ENCODE peak calls at places on chromosomes 4 and X, in four cellular contexts. T is right lobe of liver, A is GM12865, M is lower leg skin. I is an unnamed sample.

GRCh38 chr4:80017125-80017854 is 55.7 kb downstream of the ANTXR2 start:
- DNase-seq in T (no peak), A (peak), M (no peak), I (no peak)

GRCh38 chrX:69503228-69503834 is 795 bp upstream of the NALF2 start:
- DNase-seq in T (no peak), A (no peak), M (no peak), I (no peak)

GRCh38 chrX:18166068-18166467 is 54.6 kb downstream of the BEND2 start:
- DNase-seq in T (no peak), A (no peak), M (no peak), I (no peak)

GRCh38 chr4:132827522-132827921 is 321.6 kb upstream of the PCDH10 start:
- DNase-seq in T (no peak), A (peak), M (no peak), I (no peak)

GRCh38 chr4:184450045-184450444 is 24.3 kb downstream of the IRF2 start:
- DNase-seq in T (no peak), A (no peak), M (no peak), I (no peak)

GRCh38 chr4:181964731-181965130 is 278.5 kb upstream of the TENM3 start:
- DNase-seq in T (no peak), A (peak), M (no peak), I (no peak)

GRCh38 chrX:2894885-2895292 is 34.2 kb downstream of the ARSD start:
- DNase-seq in T (no peak), A (no peak), M (no peak), I (no peak)

GRCh38 chr4:125115476-125115875 is 199.3 kb upstream of the FAT4 start:
- DNase-seq in T (no peak), A (no peak), M (no peak), I (no peak)

GRCh38 chr4:26369132-26370036 is 48.6 kb downstream of the RBPJ start:
- DNase-seq in T (no peak), A (no peak), M (no peak), I (no peak)

GRCh38 chr4:43709443-43709842 is 739.2 kb downstream of the KCTD8 start:
- DNase-seq in T (no peak), A (no peak), M (no peak), I (no peak)

GRCh38 chr4:139330283-139330682 is 28.0 kb upstream of the NDUFC1 start:
- DNase-seq in T (no peak), A (no peak), M (no peak), I (no peak)

GRCh38 chr4:6692379-6692778 is 1.3 kb upstream of the S100P start:
- DNase-seq in T (no peak), A (no peak), M (no peak), I (no peak)

GRCh38 chr4:15947684-15948083 is 9.1 kb upstream of the FGFBP1 start:
- DNase-seq in T (no peak), A (no peak), M (no peak), I (no peak)

GRCh38 chr4:6917445-6918241 is 8.0 kb downstream of the TBC1D14 start:
- DNase-seq in T (peak), A (peak), M (peak), I (no peak)

GRCh38 chrX:153903238-153903980 is 1.1 kb upstream of the AVPR2 start:
- DNase-seq in T (no peak), A (no peak), M (no peak), I (no peak)

GRCh38 chr4:111537861-111538260 is 607.4 kb upstream of the FAM241A start:
- DNase-seq in T (no peak), A (no peak), M (no peak), I (no peak)

GRCh38 chr4:166198921-166199320 is 325.9 kb downstream of the TLL1 start:
- DNase-seq in T (no peak), A (no peak), M (no peak), I (no peak)

GRCh38 chrX:115345654-115346014 is 56.1 kb downstream of the LUZP4 start:
- DNase-seq in T (no peak), A (no peak), M (no peak), I (no peak)

GRCh38 chrX:776529-777230 is 146.1 kb downstream of the SHOX start:
- DNase-seq in T (no peak), A (no peak), M (no peak), I (no peak)

GRCh38 chr4:129143359-129143758 is 47.4 kb downstream of the C4orf33 start:
- DNase-seq in T (no peak), A (no peak), M (no peak), I (no peak)

GRCh38 chr4:139973015-139973414 is 181.0 kb downstream of the MAML3 start:
- DNase-seq in T (no peak), A (no peak), M (no peak), I (no peak)

GRCh38 chr4:12791536-12791935 is 692.6 kb downstream of the RAB28 start:
- DNase-seq in T (no peak), A (no peak), M (no peak), I (no peak)

GRCh38 chr4:116395408-116395807 is 690.0 kb downstream of the TRAM1L1 start:
- DNase-seq in T (no peak), A (no peak), M (no peak), I (no peak)

GRCh38 chr4:158500054-158500453 is 21.6 kb upstream of the RXFP1 start:
- DNase-seq in T (no peak), A (no peak), M (no peak), I (no peak)

GRCh38 chr4:106036848-106037247 is 141.6 kb downstream of the NPNT start:
- DNase-seq in T (no peak), A (no peak), M (no peak), I (no peak)

GRCh38 chr4:26753642-26754041 is 107.0 kb upstream of the STIM2 start:
- DNase-seq in T (peak), A (no peak), M (no peak), I (no peak)

GRCh38 chr4:118557298-118557851 is 127.8 kb upstream of the METTL14 start:
- DNase-seq in T (no peak), A (peak), M (no peak), I (no peak)

GRCh38 chrX:133045986-133046385 is 50.9 kb downstream of the USP26 start:
- DNase-seq in T (no peak), A (no peak), M (no peak), I (no peak)

GRCh38 chr4:183141997-183142396 is 42.9 kb downstream of the WWC2 start:
- DNase-seq in T (no peak), A (no peak), M (no peak), I (no peak)

GRCh38 chr4:163263601-163264000 is 68.8 kb downstream of the NPY1R start:
- DNase-seq in T (no peak), A (no peak), M (no peak), I (no peak)

GRCh38 chrX:72046447-72046846 is 85.3 kb downstream of the RTL5 start:
- DNase-seq in T (no peak), A (no peak), M (no peak), I (no peak)

GRCh38 chrX:135596495-135596894 is 76.0 kb downstream of the INTS6L start:
- DNase-seq in T (no peak), A (peak), M (no peak), I (peak)

GRCh38 chr4:107666134-107666533 is 53.9 kb downstream of the PAPSS1 start:
- DNase-seq in T (no peak), A (no peak), M (no peak), I (no peak)

GRCh38 chrX:39629001-39629400 is 468.8 kb downstream of the BCOR start:
- DNase-seq in T (no peak), A (no peak), M (no peak), I (no peak)

GRCh38 chr4:89263265-89263664 is 44.3 kb downstream of the GPRIN3 start:
- DNase-seq in T (no peak), A (no peak), M (no peak), I (no peak)

DNA sequence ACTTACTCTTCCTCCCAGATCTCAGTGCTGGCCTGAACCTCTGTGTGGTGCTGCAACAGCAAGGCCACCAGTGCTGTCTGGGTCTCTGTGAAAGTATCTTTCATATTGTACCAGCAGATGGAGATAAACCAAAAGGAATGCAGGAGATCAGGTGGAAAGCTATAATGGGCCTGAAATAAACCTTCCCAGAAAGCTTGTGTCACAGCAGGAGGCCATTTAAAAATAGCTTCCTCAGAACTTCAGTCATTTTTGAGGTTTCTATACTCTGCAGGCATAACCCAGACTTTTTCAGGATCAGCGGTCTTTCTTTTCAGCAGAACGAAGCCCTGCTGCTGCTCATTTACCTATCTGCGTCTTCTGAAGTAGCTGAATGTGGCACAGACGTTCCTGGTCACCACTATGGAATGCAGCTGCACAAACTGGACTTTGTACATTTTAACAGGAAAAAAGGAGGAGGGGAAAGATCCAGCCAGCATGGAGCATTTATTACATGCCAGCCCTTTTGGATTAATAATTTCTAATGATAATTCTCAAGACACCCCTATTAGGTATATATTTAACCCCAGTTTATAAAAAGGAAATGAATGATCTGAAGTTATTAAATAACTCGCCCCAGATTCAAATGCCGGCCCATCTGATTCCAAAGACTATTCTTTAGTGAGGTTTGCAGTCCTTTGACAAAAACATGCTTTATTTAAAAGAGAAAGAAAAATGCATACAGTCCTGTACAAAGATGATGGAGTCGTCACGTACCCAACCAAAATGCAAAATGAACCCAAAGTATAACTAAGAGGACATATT is 119.7 kb downstream of the NFKB1 start:
- DNase-seq in T (no peak), A (peak), M (no peak), I (peak)
- TF ChIP-seq CTCF in T (peak), A (peak), M (no peak), I (peak)

DNA sequence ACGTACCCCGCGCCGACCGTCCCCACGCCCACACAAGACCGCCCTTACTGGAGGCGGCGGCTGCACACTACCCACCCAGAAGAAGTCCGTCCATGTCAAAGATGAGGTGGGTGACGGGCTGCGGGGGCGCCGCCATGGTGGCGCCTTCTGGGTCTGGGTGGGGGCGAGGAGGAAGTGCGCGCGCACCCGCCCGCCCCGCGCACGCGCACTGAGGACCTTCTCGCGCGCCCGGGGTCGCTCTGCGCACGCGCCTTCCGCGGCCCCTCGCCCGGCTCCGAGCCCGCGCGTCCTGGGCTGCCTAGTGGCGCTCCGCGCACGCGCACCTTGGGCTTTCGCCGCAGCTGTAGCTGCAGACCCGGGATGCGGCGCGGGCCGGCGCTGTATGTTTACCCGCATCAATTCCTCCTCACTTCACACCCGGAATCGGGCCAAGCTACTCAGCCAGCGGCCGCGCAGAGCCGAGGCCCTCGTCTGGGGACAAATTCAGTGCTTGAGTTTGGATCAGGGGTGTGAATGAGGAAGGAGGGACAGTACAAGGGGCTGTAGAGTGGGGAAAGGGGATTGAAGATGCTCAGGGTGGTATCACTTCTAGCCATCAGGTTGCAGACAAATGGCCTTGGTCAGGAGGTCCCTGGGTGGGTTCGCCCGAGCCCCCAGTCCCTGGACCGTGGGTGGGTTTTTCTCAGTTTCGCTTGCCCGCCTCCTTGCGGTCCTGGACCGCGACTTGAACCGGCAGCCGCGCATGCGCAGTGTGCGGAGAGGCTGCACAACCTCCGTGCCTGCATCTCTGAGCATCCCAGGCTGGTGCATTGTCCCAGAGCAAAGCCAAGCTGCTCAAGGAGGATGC is at the start of gene PUDP:
- DNase-seq in T (peak), A (peak), M (peak), I (peak)
- TF ChIP-seq CTCF in T (peak), A (no peak), M (no peak), I (peak)

GRCh38 chr4:41575207-41575606 is 37.2 kb downstream of the LIMCH1 start:
- DNase-seq in T (no peak), A (no peak), M (no peak), I (no peak)

GRCh38 chr4:41573458-41574129 is 35.6 kb downstream of the LIMCH1 start:
- DNase-seq in T (no peak), A (no peak), M (no peak), I (no peak)

GRCh38 chr4:41579043-41579442 is 41.1 kb downstream of the LIMCH1 start:
- DNase-seq in T (no peak), A (no peak), M (no peak), I (no peak)

GRCh38 chr4:41572414-41572986 is 34.5 kb downstream of the LIMCH1 start:
- DNase-seq in T (no peak), A (no peak), M (no peak), I (no peak)

GRCh38 chr4:41575665-41576064 is 37.7 kb downstream of the LIMCH1 start:
- DNase-seq in T (no peak), A (no peak), M (no peak), I (no peak)
- TF ChIP-seq CTCF in T (no peak), A (no peak), M (no peak), I (no peak)

DNA sequence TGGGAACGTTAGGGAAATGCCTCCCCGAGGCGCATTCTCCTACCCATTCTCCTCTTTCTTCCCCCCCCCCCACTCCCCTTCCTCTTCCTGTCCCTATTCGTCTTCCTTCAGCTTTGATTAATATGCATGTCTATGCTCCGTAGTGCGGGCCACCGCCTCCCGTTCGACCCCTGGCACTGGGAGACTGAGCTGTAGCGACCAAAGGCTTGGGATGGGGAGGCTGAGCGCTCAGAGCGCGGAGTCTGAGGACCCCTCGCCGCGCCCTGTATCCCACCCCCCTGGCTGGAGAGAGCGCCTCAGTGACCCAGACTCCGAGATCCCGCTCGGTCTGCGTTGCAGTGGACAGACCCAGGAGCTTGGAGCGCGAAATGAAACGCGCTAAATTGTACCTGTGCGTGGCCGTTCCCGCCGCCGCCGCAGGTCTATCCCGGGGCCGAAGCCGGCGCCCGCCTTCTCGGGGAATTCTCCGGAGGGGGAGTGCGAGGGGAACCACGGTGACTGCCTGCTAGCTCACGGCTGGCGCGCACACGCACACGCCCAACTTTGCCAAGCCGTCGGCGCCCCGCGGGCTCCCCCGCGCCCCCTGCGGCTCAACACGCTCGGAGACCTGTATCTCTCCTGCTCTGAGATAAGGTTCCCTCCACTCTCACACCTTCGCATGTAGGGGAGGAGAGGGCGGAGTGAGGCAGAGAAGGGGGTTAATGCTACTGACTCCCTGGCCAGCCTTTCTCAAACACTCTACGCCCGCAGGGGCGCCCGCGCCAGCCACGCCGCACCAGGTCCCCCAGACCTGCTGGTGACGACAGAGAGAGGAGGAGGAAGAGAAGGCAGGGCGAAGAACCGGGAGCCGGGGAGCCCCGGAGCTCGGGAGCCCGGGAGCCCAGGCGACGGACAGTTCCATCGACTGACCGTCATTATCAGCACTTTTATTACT is 1.5 kb upstream of the PTCHD1 start:
- DNase-seq in T (no peak), A (no peak), M (no peak), I (no peak)
- TF ChIP-seq CTCF in T (no peak), A (no peak), M (no peak), I (peak)

DNA sequence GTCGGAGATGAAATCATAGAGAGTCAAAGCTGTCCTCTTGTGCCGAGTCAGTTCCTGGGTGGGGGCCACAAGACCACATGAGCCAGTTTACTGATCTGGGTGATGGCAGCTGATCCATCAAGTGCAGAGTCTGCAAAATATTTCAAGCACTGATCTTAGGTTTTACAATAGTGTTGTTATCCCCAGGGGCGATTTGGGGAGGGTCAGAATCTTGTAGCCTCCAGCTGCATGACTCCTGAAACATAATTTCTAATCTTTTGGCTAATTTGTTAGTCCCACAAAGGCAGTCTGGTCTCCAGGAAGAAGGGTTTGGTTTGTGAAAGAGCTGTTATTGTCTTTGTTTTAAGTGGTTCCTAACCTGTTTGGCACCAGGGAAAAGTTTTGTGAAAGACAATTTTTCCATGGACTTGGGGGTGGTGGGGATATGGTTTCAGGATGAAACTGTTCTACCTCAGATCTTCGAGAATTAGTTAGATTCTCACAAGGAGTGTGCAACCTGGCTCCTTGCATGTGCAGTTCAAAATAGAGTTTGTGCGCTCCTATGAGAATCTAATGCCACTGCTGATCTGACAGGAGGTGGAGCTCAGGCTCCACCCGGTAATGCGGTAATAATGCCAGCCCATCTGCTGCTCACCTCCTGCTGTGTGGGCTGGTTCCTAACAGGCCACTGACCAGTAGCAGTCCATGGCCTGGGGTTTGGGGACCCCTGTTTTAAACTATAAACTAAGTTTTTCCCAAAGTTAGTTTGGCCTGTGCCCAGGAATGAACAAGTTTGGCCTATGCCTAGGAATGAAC is 29.2 kb downstream of the METAP1 start:
- DNase-seq in T (no peak), A (no peak), M (no peak), I (no peak)
- TF ChIP-seq CTCF in T (no peak), A (no peak), M (no peak), I (no peak)

GRCh38 chr4:3445829-3446545 is 4.2 kb downstream of the HGFAC start:
- DNase-seq in T (peak), A (no peak), M (no peak), I (no peak)

GRCh38 chr4:3443750-3444309 is 2.1 kb downstream of the HGFAC start:
- DNase-seq in T (peak), A (no peak), M (no peak), I (no peak)

GRCh38 chr4:3442959-3443749 is 1.4 kb downstream of the HGFAC start:
- DNase-seq in T (peak), A (peak), M (no peak), I (peak)

GRCh38 chr4:3445111-3445820 is 3.5 kb downstream of the HGFAC start:
- DNase-seq in T (peak), A (no peak), M (no peak), I (no peak)

DNA sequence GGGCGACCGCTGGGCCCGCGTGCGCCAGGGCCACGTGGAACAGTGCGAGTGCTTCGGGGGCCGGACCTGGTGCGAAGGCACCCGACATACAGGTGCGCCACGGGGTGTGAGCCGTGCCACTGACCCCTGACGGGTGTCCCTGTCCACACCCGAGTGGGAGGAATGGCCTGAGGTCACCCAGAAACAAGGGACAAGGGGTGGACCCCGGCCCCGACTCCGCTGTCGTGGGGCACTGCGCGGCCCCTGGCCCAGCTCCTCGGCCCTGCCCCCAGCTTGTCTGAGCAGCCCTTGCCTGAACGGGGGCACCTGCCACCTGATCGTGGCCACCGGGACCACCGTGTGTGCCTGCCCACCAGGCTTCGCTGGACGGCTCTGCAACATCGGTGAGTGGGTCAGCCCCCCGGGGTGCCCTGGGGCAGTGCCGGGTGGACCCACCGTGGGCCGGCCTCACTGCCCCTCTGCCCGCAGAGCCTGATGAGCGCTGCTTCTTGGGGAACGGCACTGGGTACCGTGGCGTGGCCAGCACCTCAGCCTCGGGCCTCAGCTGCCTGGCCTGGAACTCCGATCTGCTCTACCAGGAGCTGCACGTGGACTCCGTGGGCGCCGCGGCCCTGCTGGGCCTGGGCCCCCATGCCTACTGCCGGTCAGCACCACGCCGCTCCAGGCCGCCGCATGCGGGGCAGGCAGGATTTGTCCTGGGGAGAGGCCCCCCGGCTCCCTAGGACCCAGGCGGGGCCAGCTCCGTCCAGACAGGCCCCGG is 2.8 kb downstream of the HGFAC start:
- DNase-seq in T (peak), A (no peak), M (no peak), I (no peak)
- TF ChIP-seq CTCF in T (no peak), A (no peak), M (no peak), I (no peak)

I was measured in progenitor cell of endocrine pancreas.